ENCODE peak calls at places on chromosomes 7 and 10, in eight cellular contexts. B is NCI-H187 treated with DMSO at 0.1 percent for 48 hours; V is NCI-H1105; L is GM12892; Y is AG04450; R is stimulated activated CD8-positive, alpha-beta memory T cell treated with anti-CD3 and anti-CD28 coated beads, Interleukin-7, amount 100 ng/mL, for 24 hours; U is IMR-90; S is hippocampal formation. Z is an unnamed sample.

GRCh38 chr7:28725045-28725630 is 233.0 kb downstream of the TRIL start:
- DNase-seq in U (no peak), S (no peak), Y (no peak), V (no peak), L (no peak), R (no peak), B (no peak), Z (no peak)

GRCh38 chr10:124632566-124632965 is 111.6 kb downstream of the FAM53B start:
- DNase-seq in L (no peak), U (no peak), R (no peak), V (no peak), Y (no peak), B (no peak), S (no peak), Z (no peak)

GRCh38 chr7:137986252-137987010 is 15.5 kb downstream of the CREB3L2 start:
- DNase-seq in R (no peak), Y (no peak), L (no peak), S (no peak), B (peak), U (peak), V (no peak), Z (no peak)

GRCh38 chr10:80150172-80150571 is 17.6 kb downstream of the PLAC9 start:
- DNase-seq in L (no peak), S (no peak), R (no peak), V (no peak), B (no peak), U (no peak), Y (no peak), Z (no peak)

GRCh38 chr10:2938869-2939268 is 128.5 kb upstream of the PFKP start:
- DNase-seq in V (no peak), R (no peak), Y (no peak), S (no peak), U (peak), L (no peak), B (no peak), Z (no peak)

GRCh38 chr10:58967551-58968418 is 208.7 kb upstream of the PHYHIPL start:
- DNase-seq in U (no peak), R (no peak), Y (no peak), V (peak), B (no peak), L (no peak), S (peak), Z (no peak)

GRCh38 chr7:135317676-135318326 is 84.2 kb downstream of the STRA8 start:
- DNase-seq in B (no peak), V (no peak), U (no peak), Y (no peak), S (no peak), L (no peak), R (no peak), Z (no peak)

GRCh38 chr7:146136357-146136875 is 19.8 kb downstream of the CNTNAP2 start:
- DNase-seq in B (no peak), Y (no peak), V (no peak), R (no peak), L (no peak), S (no peak), U (no peak), Z (no peak)

GRCh38 chr10:117386805-117387204 is 11.6 kb upstream of the PDZD8 start:
- DNase-seq in V (no peak), U (no peak), B (no peak), R (no peak), Y (no peak), S (no peak), L (no peak), Z (no peak)

GRCh38 chr10:128480601-128481000 is 354.4 kb upstream of the MKI67 start:
- DNase-seq in Y (no peak), L (no peak), B (no peak), U (no peak), S (no peak), R (no peak), V (no peak), Z (no peak)